ENCODE peak calls at places on chromosomes 3 and 15, in eight cellular contexts. E, M, J, G, H, U, F and X are unnamed samples. For H3K27me3 and H3K79me2, the result is how much of the 10 kb centered on the place peaks cover.

GRCh38 chr3:42148982-42149432 is 57.9 kb downstream of the TRAK1 start:
- DNase-seq in E (peak), M (peak), J (no peak), G (peak), H (peak), U (no peak), F (peak), X (peak)

GRCh38 chr15:69035205-69035917 is 20.9 kb downstream of the NOX5 start:
- DNase-seq in E (peak), M (peak), J (no peak), G (peak), H (peak), U (no peak), F (no peak), X (no peak)

GRCh38 chr3:119145500-119146167 is at the start of gene TEX55:
- DNase-seq in E (peak), M (peak), J (peak), G (peak), H (peak), U (peak), F (peak), X (peak)

GRCh38 chr3:147945968-147946519 is 536.9 kb downstream of the ZIC1 start:
- DNase-seq in E (peak), M (peak), J (peak), G (peak), H (peak), U (peak), F (peak), X (peak)

GRCh38 chr3:144054766-144055165 is 83.1 kb downstream of the DIPK2A start:
- DNase-seq in E (no peak), M (no peak), J (no peak), G (no peak), H (no peak), U (no peak), F (no peak), X (peak)

GRCh38 chr3:183812746-183813445 is 12.5 kb downstream of the MAP6D1 start:
- DNase-seq in E (no peak), M (no peak), J (no peak), G (no peak), H (no peak), U (no peak), F (no peak), X (no peak)

GRCh38 chr15:34271493-34271892 is 46.7 kb downstream of the EMC4 start:
- DNase-seq in E (peak), M (no peak), J (no peak), G (peak), H (no peak), U (no peak), F (no peak), X (peak)

GRCh38 chr3:14434105-14434504 is 31.7 kb downstream of the SLC6A6 start:
- DNase-seq in E (peak), M (no peak), J (no peak), G (no peak), H (no peak), U (no peak), F (no peak), X (peak)

GRCh38 chr3:125003369-125003853 is 52.4 kb downstream of the HEG1 start:
- DNase-seq in E (peak), M (no peak), J (no peak), G (peak), H (no peak), U (no peak), F (no peak), X (peak)

GRCh38 chr15:38750816-38751215 is 186.2 kb upstream of the RASGRP1 start:
- DNase-seq in E (no peak), M (no peak), J (no peak), G (no peak), H (no peak), U (no peak), F (no peak), X (no peak)

GRCh38 chr3:178735032-178735674 is 198.9 kb downstream of the KCNMB2 start:
- DNase-seq in E (no peak), M (no peak), J (no peak), G (no peak), H (no peak), U (no peak), F (no peak), X (no peak)

GRCh38 chr3:196472286-196472685 is 31.3 kb downstream of the RNF168 start:
- DNase-seq in E (no peak), M (no peak), J (no peak), G (no peak), H (no peak), U (no peak), F (no peak), X (no peak)

GRCh38 chr3:196477678-196478077 is 25.9 kb downstream of the RNF168 start:
- DNase-seq in E (no peak), M (no peak), J (no peak), G (no peak), H (no peak), U (no peak), F (no peak), X (no peak)
- H3K27me3 ChIP-seq in E (under half), M (under half), J (under half), G (under half), H (under half), U (under half), F (under half), X (under half)

DNA sequence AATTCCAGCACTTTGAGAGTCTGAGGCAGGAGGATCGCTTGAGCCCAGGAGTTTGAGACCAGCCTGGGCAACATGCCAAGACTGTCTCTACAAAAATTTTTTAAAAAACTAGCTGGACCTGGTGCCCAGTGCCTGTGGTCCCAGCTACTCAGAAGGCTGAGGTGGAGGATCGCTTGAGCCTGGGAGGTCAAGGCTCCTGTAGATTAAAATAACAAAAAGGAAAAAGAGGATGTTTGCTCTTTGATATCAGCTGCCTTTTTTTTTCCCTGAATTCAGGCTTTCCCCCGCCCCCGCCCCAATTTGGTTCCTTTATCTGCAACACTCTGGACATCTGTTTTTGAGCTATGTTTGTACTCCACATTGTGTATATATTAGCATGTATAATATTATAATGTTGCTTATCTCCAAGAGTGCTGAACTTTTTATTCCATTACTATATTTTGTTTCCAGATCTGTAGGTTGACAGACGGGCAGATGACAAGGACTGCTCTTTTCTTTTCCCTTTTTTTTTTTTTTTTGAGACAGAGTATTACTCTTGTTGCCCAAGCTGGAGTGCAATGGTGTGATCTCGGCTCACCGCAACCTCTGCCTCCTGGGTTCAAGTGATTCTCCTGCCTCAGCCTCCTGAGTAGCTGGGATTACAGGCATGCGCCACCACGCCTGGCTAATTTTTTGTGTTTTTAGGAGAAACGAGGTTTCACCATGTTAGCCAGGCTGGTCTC is 4.6 kb downstream of the SNAP23 start:
- DNase-seq in E (no peak), M (peak), J (no peak), G (no peak), H (no peak), U (no peak), F (peak), X (no peak)
- H3K79me2 ChIP-seq in E (under half), M (half or more), J (under half), G (half or more), H (half or more), U (under half), F (half or more), X (half or more)

GRCh38 chr15:85045615-85046014 is 64.0 kb downstream of the PDE8A start:
- DNase-seq in E (no peak), M (no peak), J (no peak), G (no peak), H (no peak), U (no peak), F (peak), X (no peak)

GRCh38 chr15:85047271-85047948 is 65.8 kb downstream of the PDE8A start:
- DNase-seq in E (peak), M (peak), J (no peak), G (peak), H (no peak), U (no peak), F (no peak), X (peak)

GRCh38 chr15:85044894-85045293 is 63.2 kb downstream of the PDE8A start:
- DNase-seq in E (no peak), M (no peak), J (no peak), G (no peak), H (no peak), U (no peak), F (no peak), X (no peak)

GRCh38 chr15:85041230-85041629 is 59.6 kb downstream of the PDE8A start:
- DNase-seq in E (no peak), M (no peak), J (no peak), G (no peak), H (no peak), U (no peak), F (no peak), X (no peak)

DNA sequence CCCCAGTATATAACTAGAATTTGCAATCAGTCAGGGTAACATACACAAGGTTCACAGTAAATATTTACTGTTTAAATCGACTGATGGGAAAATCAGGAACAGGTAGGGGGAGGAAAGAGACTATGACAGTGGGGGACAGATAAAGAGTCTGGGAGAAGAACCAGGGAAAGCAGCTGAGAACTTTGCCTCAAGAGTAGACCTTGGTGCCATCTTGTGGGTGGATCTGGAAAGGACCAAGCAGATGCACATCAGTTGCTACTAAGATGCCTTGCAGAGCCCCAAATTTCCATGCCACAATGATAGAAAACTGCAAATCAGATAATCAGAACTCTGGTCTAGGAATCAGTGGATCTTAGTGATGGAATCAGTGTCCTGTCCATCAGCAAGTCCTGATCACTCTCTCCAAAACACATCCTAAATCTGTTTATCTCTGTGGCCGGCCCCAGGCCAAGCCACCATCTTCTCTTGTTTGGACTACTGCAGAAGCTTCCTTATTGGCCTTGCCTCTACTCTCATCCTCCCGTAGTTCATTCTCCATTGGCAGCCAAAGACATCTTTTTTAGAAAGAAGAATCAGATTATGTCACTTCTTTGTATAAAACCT is 62.7 kb downstream of the PDE8A start:
- DNase-seq in E (peak), M (peak), J (peak), G (peak), H (peak), U (peak), F (peak), X (peak)
- TF ChIP-seq EZH2phosphoT487 in E (no peak), M (no peak), J (no peak), G (no peak), H (no peak), U (no peak), F (no peak), X (no peak)

GRCh38 chr15:82656641-82657266 is 9.6 kb upstream of the CPEB1 start:
- DNase-seq in E (no peak), M (no peak), J (no peak), G (no peak), H (no peak), U (no peak), F (no peak), X (no peak)

GRCh38 chr15:82660378-82660777 is 13.2 kb upstream of the CPEB1 start:
- DNase-seq in E (no peak), M (no peak), J (no peak), G (no peak), H (no peak), U (no peak), F (no peak), X (no peak)

GRCh38 chr15:82651708-82652107 is 4.5 kb upstream of the CPEB1 start:
- DNase-seq in E (no peak), M (no peak), J (no peak), G (no peak), H (no peak), U (no peak), F (no peak), X (no peak)

GRCh38 chr15:82653483-82653882 is 6.3 kb upstream of the CPEB1 start:
- DNase-seq in E (no peak), M (no peak), J (no peak), G (no peak), H (no peak), U (no peak), F (no peak), X (peak)

GRCh38 chr15:82655606-82656005 is 8.4 kb upstream of the CPEB1 start:
- DNase-seq in E (no peak), M (no peak), J (no peak), G (no peak), H (no peak), U (no peak), F (no peak), X (no peak)
- H3K27me3 ChIP-seq in E (under half), M (under half), J (under half), G (under half), H (under half), U (under half), F (under half), X (under half)